ENCODE peak calls at places on chromosomes 12 and 14, in five cellular contexts. V is H9, E is H1, W is mesenchymal stem cell, Z is trophoblast cell. H is an unnamed sample.

GRCh38 chr14:77498120-77498979 is at the start of gene ISM2:
- DNase-seq in V (peak; percentile 59), E (no peak), W (peak; percentile 34), Z (peak; percentile 88), H (peak; percentile 44)

GRCh38 chr12:66514581-66514980 is 164.3 kb downstream of the GRIP1 start:
- DNase-seq in V (no peak), E (no peak), W (peak; percentile 21), Z (no peak), H (no peak)

GRCh38 chr14:65658202-65658601 is 245.7 kb downstream of the FUT8 start:
- DNase-seq in V (no peak), E (no peak), W (no peak), Z (peak; percentile 3), H (no peak)

GRCh38 chr12:33322519-33322918 is 117.1 kb downstream of the SYT10 start:
- DNase-seq in V (no peak), E (no peak), W (no peak), Z (no peak), H (no peak)

GRCh38 chr12:78878447-78878846 is 13.9 kb downstream of the SYT1 start:
- DNase-seq in V (no peak), E (no peak), W (peak; percentile 33), Z (no peak), H (no peak)

GRCh38 chr12:32891526-32891925 is 5.1 kb downstream of the PKP2 start:
- DNase-seq in V (no peak), E (no peak), W (peak; percentile 12), Z (no peak), H (no peak)

GRCh38 chr14:49640540-49641417 is 5.7 kb upstream of the DNAAF2 start:
- DNase-seq in V (no peak), E (no peak), W (peak; percentile 12), Z (no peak), H (no peak)

GRCh38 chr12:2170376-2170775 is 117.6 kb downstream of the CACNA1C start:
- DNase-seq in V (no peak), E (no peak), W (peak; percentile 33), Z (no peak), H (no peak)

GRCh38 chr12:76032043-76032981 is 736 bp upstream of the PHLDA1 start:
- DNase-seq in V (peak; percentile 73), E (no peak), W (peak; percentile 79), Z (no peak), H (no peak)

GRCh38 chr12:111503116-111503515 is 96.0 kb downstream of the ATXN2 start:
- DNase-seq in V (no peak), E (no peak), W (peak; percentile 79), Z (no peak), H (no peak)

GRCh38 chr14:63435838-63436237 is 107.3 kb downstream of the PPP2R5E start:
- DNase-seq in V (no peak), E (no peak), W (peak; percentile 85), Z (no peak), H (no peak)

GRCh38 chr14:104771374-104771773 is 18.4 kb downstream of the SIVA1 start:
- DNase-seq in V (no peak), E (no peak), W (no peak), Z (no peak), H (no peak)

GRCh38 chr12:53623526-53623925 is 2.7 kb downstream of the ATF7 start:
- DNase-seq in V (no peak), E (no peak), W (peak; percentile 59), Z (no peak), H (no peak)

GRCh38 chr14:50763386-50764007 is 67.5 kb downstream of the NIN start:
- DNase-seq in V (no peak), E (no peak), W (peak; percentile 53), Z (no peak), H (no peak)

GRCh38 chr12:96000858-96001257 is 4.7 kb upstream of the HAL start:
- DNase-seq in V (no peak), E (no peak), W (no peak), Z (no peak), H (no peak)

GRCh38 chr12:72271401-72271740 is 799 bp upstream of the TRHDE start:
- DNase-seq in V (no peak), E (no peak), W (peak; percentile 74), Z (no peak), H (peak; percentile 68)

GRCh38 chr12:98453070-98453469 is 62.3 kb upstream of the TMPO start:
- DNase-seq in V (no peak), E (no peak), W (no peak), Z (no peak), H (no peak)

GRCh38 chr14:88831285-88831684 is 6.8 kb downstream of the TTC8 start:
- DNase-seq in V (no peak), E (no peak), W (no peak), Z (no peak), H (no peak)

GRCh38 chr12:121545459-121545858 is 35.4 kb downstream of the KDM2B start:
- DNase-seq in V (no peak), E (no peak), W (no peak), Z (no peak), H (no peak)

GRCh38 chr12:112288638-112289037 is 93.6 kb downstream of the HECTD4 start:
- DNase-seq in V (no peak), E (no peak), W (no peak), Z (no peak), H (no peak)

GRCh38 chr14:38578278-38578681 is 322.4 kb upstream of the CLEC14A start:
- DNase-seq in V (no peak), E (no peak), W (peak; percentile 50), Z (no peak), H (no peak)

GRCh38 chr12:107318804-107319535 is 225.6 kb upstream of the CRY1 start:
- DNase-seq in V (peak; percentile 58), E (no peak), W (peak; percentile 43), Z (peak; percentile 13), H (peak; percentile 53)

DNA sequence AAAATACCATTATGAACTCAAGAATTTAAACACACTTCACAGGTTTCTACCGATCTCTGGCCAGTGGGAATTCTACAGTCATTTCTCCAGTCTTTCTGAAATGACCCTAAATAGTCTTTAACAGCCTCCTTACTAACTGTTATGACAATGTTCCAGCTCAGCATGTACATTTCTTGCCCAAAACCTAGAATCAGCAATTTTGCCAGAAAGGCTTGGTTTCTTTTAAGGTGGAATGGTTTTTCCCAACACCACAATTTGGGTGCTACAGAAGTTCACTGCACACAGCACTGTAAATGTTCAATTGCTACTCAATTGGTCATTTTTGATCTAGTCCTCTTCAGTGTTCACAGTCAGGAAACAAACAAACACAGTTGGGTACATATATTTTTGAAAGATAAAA is 69.7 kb downstream of the LRP6 start:
- DNase-seq in V (no peak), E (no peak), W (no peak), Z (no peak), H (no peak)
- H3K18ac ChIP-seq in V (no peak overlapping the region), E (no peak overlapping the region), W (no peak overlapping the region), Z (no peak overlapping the region), H (no peak overlapping the region)

GRCh38 chr14:85234626-85235025 is 295.3 kb upstream of the FLRT2 start:
- DNase-seq in V (no peak), E (no peak), W (no peak), Z (no peak), H (no peak)
- H2BK12ac ChIP-seq in V (no peak overlapping the region), E (no peak overlapping the region), W (no peak overlapping the region), Z (no peak overlapping the region), H (no peak overlapping the region)

DNA sequence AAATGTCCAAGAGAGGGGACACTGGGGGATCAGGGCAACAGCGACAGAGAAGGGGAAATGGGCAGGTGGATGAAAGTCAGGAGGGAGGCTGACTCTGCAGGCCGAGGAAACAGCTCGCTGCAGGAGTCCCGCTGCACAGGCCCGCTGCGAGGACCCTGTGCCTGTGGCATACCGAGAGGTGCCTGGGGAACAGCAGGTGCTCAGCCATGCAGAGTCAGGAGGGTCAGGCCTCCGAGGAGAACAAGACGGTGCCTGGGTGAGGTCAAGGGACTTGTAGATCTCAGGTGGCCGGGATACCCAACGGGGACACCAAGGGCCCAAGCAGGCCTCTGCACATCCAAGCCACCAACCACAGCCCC is 67.6 kb downstream of the NCOR2 start:
- DNase-seq in V (no peak), E (no peak), W (no peak), Z (no peak), H (no peak)
- H3K18ac ChIP-seq in V (peak overlapping the region; percentile 12), E (peak overlapping the region; percentile 76), W (peak overlapping the region; percentile 92), Z (peak overlapping the region; percentile 78), H (peak overlapping the region; percentile 96)

DNA sequence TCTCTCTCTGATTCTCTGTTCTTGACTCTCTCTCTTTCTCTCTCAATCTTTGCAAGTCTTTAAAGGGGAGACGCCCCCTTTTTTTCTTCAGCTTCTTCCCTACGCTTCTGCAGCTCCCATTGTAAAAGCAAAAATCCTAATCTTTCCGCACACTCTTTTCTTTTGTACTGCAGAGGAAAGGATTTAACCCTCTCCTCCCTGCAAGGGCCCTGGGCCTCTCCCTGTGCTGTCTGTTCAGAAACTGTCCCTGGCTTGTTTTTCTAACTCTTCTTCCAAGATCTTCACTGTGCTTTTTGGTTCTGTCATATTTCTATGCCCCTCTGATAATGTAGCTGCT is 10.9 kb upstream of the SALL2 start:
- DNase-seq in V (no peak), E (no peak), W (no peak), Z (no peak), H (peak; percentile 80)
- H2BK12ac ChIP-seq in V (no peak overlapping the region), E (peak overlapping the region; percentile 95), W (no peak overlapping the region), Z (no peak overlapping the region), H (no peak overlapping the region)